ENCODE peak calls at places on chromosomes 4 and X, in five cellular contexts. J is PC-3, C is left ventricle myocardium inferior, K is sigmoid colon, M is endothelial cell of umbilical vein. G is an unnamed sample.

GRCh38 chr4:109723110-109723509 is 6.8 kb downstream of the PLA2G12A start:
- DNase-seq in J (no peak), C (no peak), K (no peak), M (no peak), G (no peak)

GRCh38 chr4:43718369-43718768 is 730.2 kb downstream of the KCTD8 start:
- DNase-seq in J (peak; percentile 61), C (no peak), K (no peak), M (no peak), G (no peak)

GRCh38 chrX:147377728-147378127 is 534.0 kb upstream of the FMR1 start:
- DNase-seq in J (no peak), C (no peak), K (no peak), M (no peak), G (no peak)

GRCh38 chr4:154123897-154124296 is 335.0 kb upstream of the SFRP2 start:
- DNase-seq in J (no peak), C (no peak), K (no peak), M (no peak), G (no peak)

GRCh38 chr4:108159845-108160244 is 8.9 kb downstream of the LEF1 start:
- DNase-seq in J (no peak), C (no peak), K (no peak), M (no peak), G (no peak)

GRCh38 chr4:30555778-30556177 is 164.4 kb upstream of the PCDH7 start:
- DNase-seq in J (no peak), C (no peak), K (no peak), M (no peak), G (no peak)

GRCh38 chrX:154002215-154002719 is 17.4 kb downstream of the IRAK1 start:
- DNase-seq in J (peak; percentile 9), C (peak; percentile 27), K (no peak), M (no peak), G (peak; percentile 48)

GRCh38 chrX:33808636-33809035 is 323.5 kb downstream of the FAM47A start:
- DNase-seq in J (no peak), C (no peak), K (no peak), M (no peak), G (no peak)

GRCh38 chrX:143757375-143757774 is 36.8 kb upstream of the SPANXN2 start:
- DNase-seq in J (no peak), C (no peak), K (no peak), M (no peak), G (no peak)

GRCh38 chr4:152328595-152328994 is 207.3 kb downstream of the FBXW7 start:
- DNase-seq in J (peak; percentile 85), C (no peak), K (no peak), M (no peak), G (peak; percentile 95)

GRCh38 chrX:133947022-133947421 is 38.4 kb downstream of the GPC3 start:
- DNase-seq in J (no peak), C (no peak), K (no peak), M (no peak), G (no peak)

GRCh38 chrX:53637479-53637878 is 49.0 kb downstream of the HUWE1 start:
- DNase-seq in J (no peak), C (no peak), K (no peak), M (no peak), G (no peak)

GRCh38 chrX:9619581-9619980 is 146.1 kb downstream of the GPR143 start:
- DNase-seq in J (no peak), C (no peak), K (no peak), M (no peak), G (no peak)
- TF ChIP-seq CTCF in J (no peak), C (no peak), K (no peak), M (no peak), G (no peak)

GRCh38 chrX:129347291-129347690 is 176.0 kb downstream of the SMARCA1 start:
- DNase-seq in J (no peak), C (no peak), K (no peak), M (no peak), G (no peak)
- TF ChIP-seq CTCF in J (no peak), C (no peak), K (no peak), M (no peak), G (no peak)

DNA sequence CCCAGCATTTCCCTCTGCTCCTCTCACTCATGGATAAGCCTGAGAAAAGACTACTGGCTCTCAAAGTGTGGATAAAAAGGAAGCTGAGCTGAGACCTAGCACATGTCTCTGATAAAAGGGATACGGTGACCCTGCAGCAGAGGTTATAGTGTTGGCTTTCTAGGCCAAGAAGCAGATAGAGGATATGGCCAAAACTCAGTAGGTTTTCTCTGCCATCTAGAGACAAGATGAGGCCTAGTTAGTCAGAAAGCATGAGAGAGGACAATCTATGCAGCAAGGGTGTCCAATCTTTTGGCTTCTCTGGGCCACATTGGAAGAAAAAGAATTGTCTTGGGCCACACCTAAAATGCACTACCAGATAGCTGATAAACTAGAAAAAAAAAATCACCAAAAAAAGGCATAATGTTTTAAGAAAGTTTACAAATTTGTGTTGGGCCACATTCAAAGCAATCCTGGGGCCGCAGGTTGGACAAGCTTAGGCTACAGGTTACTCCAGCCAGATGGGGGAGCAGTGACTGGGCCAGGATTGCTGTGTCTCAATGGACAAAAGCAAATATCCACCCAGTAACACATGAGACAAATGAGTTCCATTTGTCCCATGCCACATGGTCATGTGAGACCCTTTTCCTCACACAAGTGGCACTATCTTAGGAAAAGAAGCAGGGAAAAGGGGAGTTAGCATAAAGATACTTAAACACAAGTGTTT is 411.4 kb downstream of the INPP4B start:
- DNase-seq in J (no peak), C (no peak), K (no peak), M (no peak), G (no peak)
- TF ChIP-seq CTCF in J (peak; percentile 22), C (no peak), K (no peak), M (no peak), G (no peak)

GRCh38 chrX:129158505-129158904 is 364.8 kb downstream of the SMARCA1 start:
- DNase-seq in J (no peak), C (no peak), K (no peak), M (no peak), G (no peak)
- TF ChIP-seq CTCF in J (no peak), C (no peak), K (no peak), M (no peak), G (no peak)

GRCh38 chrX:63934160-63934559 is 149.1 kb upstream of the ARHGEF9 start:
- DNase-seq in J (no peak), C (no peak), K (no peak), M (no peak), G (no peak)

GRCh38 chrX:63932006-63932405 is 147.0 kb upstream of the ARHGEF9 start:
- DNase-seq in J (no peak), C (no peak), K (no peak), M (no peak), G (no peak)

GRCh38 chrX:63930140-63930539 is 145.1 kb upstream of the ARHGEF9 start:
- DNase-seq in J (peak; percentile 14), C (no peak), K (no peak), M (no peak), G (no peak)

GRCh38 chrX:63932907-63933306 is 147.9 kb upstream of the ARHGEF9 start:
- DNase-seq in J (no peak), C (no peak), K (no peak), M (no peak), G (no peak)

GRCh38 chrX:63929608-63930007 is 144.6 kb upstream of the ARHGEF9 start:
- DNase-seq in J (no peak), C (no peak), K (no peak), M (no peak), G (no peak)
- TF ChIP-seq CTCF in J (no peak), C (no peak), K (no peak), M (no peak), G (no peak)

GRCh38 chr4:53779025-53779424 is 187.7 kb upstream of the LNX1 start:
- DNase-seq in J (no peak), C (no peak), K (no peak), M (no peak), G (no peak)
- TF ChIP-seq CTCF in J (no peak), C (no peak), K (no peak), M (no peak), G (no peak)

GRCh38 chrX:3938587-3938986 is 225.1 kb upstream of the PRKX start:
- DNase-seq in J (no peak), C (no peak), K (no peak), M (no peak), G (no peak)

GRCh38 chrX:3939967-3940610 is 226.6 kb upstream of the PRKX start:
- DNase-seq in J (peak; percentile 50), C (no peak), K (no peak), M (peak; percentile 2), G (peak; percentile 2)
- TF ChIP-seq CTCF in J (peak; percentile 61), C (peak; percentile 29), K (no peak), M (no peak), G (no peak)

GRCh38 chr4:111722321-111722720 is 422.9 kb upstream of the FAM241A start:
- DNase-seq in J (no peak), C (no peak), K (no peak), M (no peak), G (no peak)
- TF ChIP-seq CTCF in J (no peak), C (no peak), K (no peak), M (no peak), G (no peak)

DNA sequence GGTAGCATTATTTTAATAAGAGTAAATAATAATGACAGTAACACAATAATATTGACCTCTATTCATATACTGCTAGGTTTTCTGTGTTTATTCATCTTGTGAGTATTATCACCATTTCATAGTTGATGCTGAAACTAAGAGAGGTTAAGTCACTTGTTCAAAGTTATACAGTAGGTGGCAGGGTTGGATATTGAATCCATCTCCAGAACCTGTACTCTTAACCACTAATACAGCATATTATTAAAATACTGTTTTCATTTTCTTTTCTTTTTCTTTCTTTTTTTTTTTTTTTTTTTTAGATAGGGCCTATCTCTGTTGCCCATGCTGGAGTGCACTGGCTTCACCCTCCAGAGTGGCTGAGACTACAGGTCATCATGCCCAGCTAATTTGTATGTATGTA is 7.1 kb upstream of the ELF2 start:
- DNase-seq in J (peak; percentile 31), C (no peak), K (no peak), M (peak; percentile 39), G (peak; percentile 54)
- TF ChIP-seq CTCF in J (peak; percentile 39), C (peak; percentile 29), K (no peak), M (no peak), G (no peak)

GRCh38 chr4:17577660-17578481 is 873 bp downstream of the LAP3 start:
- DNase-seq in J (peak; percentile 19), C (peak; percentile 42), K (peak; percentile 83), M (no peak), G (peak; percentile 18)
- TF ChIP-seq CTCF in J (no peak), C (no peak), K (no peak), M (no peak), G (peak; percentile 9)